ENCODE peak calls at places on chromosomes 1 and 21, in ten cellular contexts. N is left ventricle myocardium inferior; O is fibroblast of lung; R is NT2/D1; D is naive thymus-derived CD4-positive, alpha-beta T cell; U is upper lobe of right lung; G is GM23248; Z is SJSA1; V is foreskin fibroblast; J is transverse colon. F is an unnamed sample.

GRCh38 chr1:200317236-200317635 is 92.6 kb downstream of the ZNF281 start:
- DNase-seq in J (no peak), Z (peak), O (peak), N (no peak), G (peak), V (peak), R (no peak), U (no peak), D (no peak), F (no peak)

GRCh38 chr1:2492091-2492490 is 16.0 kb downstream of the PLCH2 start:
- DNase-seq in O (no peak), J (no peak), G (no peak), D (no peak), R (no peak), Z (no peak), U (no peak), N (no peak), V (no peak), F (no peak)

GRCh38 chr1:54886724-54887664 is at the start of gene DHCR24:
- DNase-seq in N (peak), D (peak), V (peak), G (peak), U (peak), R (peak), Z (peak), J (peak), O (peak), F (no peak)

GRCh38 chr1:226632169-226632884 is 83.8 kb downstream of the STUM start:
- DNase-seq in D (no peak), V (no peak), G (no peak), U (peak), Z (no peak), N (no peak), O (no peak), R (no peak), J (no peak), F (no peak)

GRCh38 chr1:99327357-99327756 is 63.1 kb downstream of the PLPPR4 start:
- DNase-seq in J (no peak), N (no peak), Z (no peak), U (no peak), G (no peak), O (no peak), V (no peak), D (no peak), R (no peak), F (no peak)

GRCh38 chr1:216285052-216285451 is 138.2 kb downstream of the USH2A start:
- DNase-seq in V (no peak), Z (no peak), G (no peak), U (no peak), R (no peak), N (no peak), D (no peak), J (no peak), O (no peak), F (no peak)

GRCh38 chr1:39901486-39902120 is at the start of gene MYCL:
- DNase-seq in V (peak), Z (peak), G (peak), R (peak), U (peak), J (peak), O (no peak), D (peak), N (peak), F (no peak)

GRCh38 chr1:175902281-175902680 is 158.9 kb upstream of the TNR start:
- DNase-seq in R (no peak), U (no peak), O (no peak), N (no peak), J (no peak), Z (no peak), V (no peak), D (no peak), G (no peak), F (no peak)

GRCh38 chr1:229342902-229343587 is at the start of gene CCSAP:
- DNase-seq in D (peak), O (peak), N (peak), R (no peak), V (peak), U (peak), J (peak), G (peak), Z (peak), F (no peak)

GRCh38 chr1:19793360-19794046 is 6.2 kb downstream of the TMCO4 start:
- DNase-seq in U (no peak), J (no peak), N (no peak), R (no peak), G (no peak), V (no peak), O (no peak), D (no peak), Z (no peak), F (no peak)

DNA sequence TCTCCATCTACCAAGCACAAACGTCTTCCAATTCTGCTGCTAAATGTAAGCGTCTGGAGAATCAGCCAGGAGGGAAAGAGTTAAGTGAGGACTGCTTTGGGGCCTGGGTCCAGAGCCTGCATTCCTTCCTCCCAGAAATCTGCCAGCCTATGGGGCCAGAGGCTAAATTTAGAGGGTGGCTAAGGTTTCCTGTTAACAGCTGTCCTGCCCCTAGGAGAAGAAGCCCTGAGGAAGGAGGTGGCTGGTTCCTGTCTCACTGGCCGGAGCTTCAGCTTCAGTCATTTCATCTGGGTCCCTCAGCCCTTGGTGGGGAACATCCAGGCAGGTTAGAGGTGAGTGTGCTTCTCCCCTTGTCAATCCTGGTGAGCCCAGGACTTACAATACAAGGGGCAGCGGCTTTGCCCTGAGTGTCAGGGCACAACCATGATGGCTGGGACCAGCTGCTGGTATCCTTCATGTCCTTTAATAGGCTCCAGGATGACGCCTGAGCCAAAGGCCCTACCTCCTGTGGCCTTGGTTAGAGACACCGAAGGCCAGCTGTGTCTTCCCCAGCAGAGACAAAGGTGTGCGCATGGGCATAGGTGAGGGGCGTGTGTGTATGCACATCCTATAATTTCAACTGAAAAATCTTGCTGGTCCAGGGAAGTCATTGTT is at the start of gene STYXL2:
- DNase-seq in U (no peak), R (no peak), N (peak), V (no peak), G (no peak), O (no peak), J (no peak), D (no peak), Z (no peak), F (no peak)
- H3K4me3 ChIP-seq in U (no peak), R (no peak), N (peak), V (no peak), G (no peak), O (no peak), J (no peak), D (no peak), Z (no peak), F (no peak)

DNA sequence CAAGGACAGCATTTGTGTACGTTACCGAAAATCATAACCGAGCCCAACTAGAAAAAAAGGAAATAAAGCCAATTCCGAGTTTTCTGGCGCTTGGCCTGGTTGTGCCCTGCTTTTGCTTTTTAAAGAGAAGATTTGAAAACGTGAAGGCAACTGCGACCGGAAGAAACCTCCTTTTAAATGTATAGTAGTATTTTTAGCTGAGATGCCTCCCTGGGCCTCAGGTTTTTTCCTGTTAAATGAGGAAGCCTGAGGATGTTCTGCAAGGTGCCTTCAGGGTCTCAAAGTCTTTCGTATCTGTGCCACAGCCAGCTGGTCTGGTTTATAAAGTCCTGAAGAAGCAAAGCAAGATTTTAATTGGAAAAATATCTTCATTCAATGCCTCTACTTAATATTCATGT is 379 bp upstream of the ODF2L start:
- DNase-seq in D (no peak), G (no peak), V (no peak), J (no peak), R (no peak), N (no peak), O (no peak), U (no peak), Z (no peak), F (no peak)
- H3K4me3 ChIP-seq in D (peak), G (peak), V (peak), J (peak), R (peak), N (peak), O (peak), U (peak), Z (peak), F (peak)

GRCh38 chr1:109914587-109915240 is 4.1 kb downstream of the CSF1 start:
- DNase-seq in Z (no peak), D (no peak), N (no peak), U (no peak), V (peak), R (no peak), J (no peak), G (peak), O (peak), F (no peak)
- H3K4me3 ChIP-seq in Z (no peak), D (no peak), N (peak), U (peak), V (peak), R (no peak), J (no peak), G (peak), O (peak), F (peak)

GRCh38 chr1:62271137-62271536 is 48.1 kb downstream of the KANK4 start:
- DNase-seq in V (no peak), R (no peak), N (no peak), G (no peak), U (no peak), O (no peak), Z (no peak), J (no peak), D (no peak), F (no peak)
- H3K4me3 ChIP-seq in V (no peak), R (no peak), N (no peak), G (no peak), U (no peak), O (no peak), Z (no peak), J (no peak), D (no peak), F (no peak)

DNA sequence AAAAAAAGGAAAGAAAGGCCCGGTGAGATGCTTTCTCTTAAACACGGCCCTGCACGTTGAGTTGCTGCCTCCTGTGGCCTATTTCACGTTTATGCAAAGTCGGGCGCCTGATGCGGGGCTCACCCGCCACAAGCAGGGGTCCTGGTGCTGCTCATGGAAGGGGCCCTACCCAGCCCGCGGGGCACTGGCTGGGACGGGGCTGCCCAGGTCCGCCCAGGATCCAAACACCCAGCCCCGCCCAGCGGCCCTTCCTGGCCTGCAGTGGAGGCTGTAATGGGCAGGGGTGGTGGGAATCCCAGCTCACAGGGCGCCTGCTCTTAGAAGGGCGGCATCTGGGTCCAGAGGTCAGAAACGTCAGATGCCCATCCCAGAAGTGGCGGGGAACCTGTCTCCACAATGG is 1.6 kb downstream of the COL6A2 start:
- DNase-seq in J (peak), G (peak), Z (peak), O (peak), V (peak), R (no peak), U (peak), N (peak), D (no peak), F (no peak)
- H3K4me3 ChIP-seq in J (peak), G (peak), Z (peak), O (peak), V (peak), R (peak), U (peak), N (peak), D (no peak), F (no peak)

F was measured in Panc1.